ENCODE peak calls at places on chromosomes 2 and 18, in four cellular contexts. One of them, this sample, is unnamed.

GRCh38 chr2:182542501-182543258 is 115.8 kb upstream of the PDE1A start:
- DNase-seq in tibial nerve: no peak
- DNase-seq in HCT116: no peak
- DNase-seq in coronary artery: no peak
- DNase-seq in this sample: no peak

GRCh38 chr2:70767699-70768584 is at the start of gene ADD2:
- DNase-seq in tibial nerve: no peak
- DNase-seq in HCT116: no peak
- DNase-seq in coronary artery: no peak
- DNase-seq in this sample: no peak

GRCh38 chr2:241940329-241940728 is 70.8 kb downstream of the RTP5 start:
- DNase-seq in coronary artery: no peak
- DNase-seq in tibial nerve: no peak
- DNase-seq in HCT116: peak
- DNase-seq in this sample: no peak

GRCh38 chr2:26848336-26849055 is 564 bp downstream of the DPYSL5 start:
- DNase-seq in coronary artery: no peak
- DNase-seq in tibial nerve: no peak
- DNase-seq in HCT116: no peak
- DNase-seq in this sample: no peak

GRCh38 chr2:9326975-9327374 is 96.4 kb downstream of the ITGB1BP1 start:
- DNase-seq in coronary artery: no peak
- DNase-seq in tibial nerve: no peak
- DNase-seq in HCT116: no peak
- DNase-seq in this sample: no peak

GRCh38 chr18:40555914-40556313 is 1399.1 kb upstream of the PIK3C3 start:
- DNase-seq in coronary artery: no peak
- DNase-seq in HCT116: no peak
- DNase-seq in tibial nerve: no peak
- DNase-seq in this sample: no peak

GRCh38 chr18:61398961-61399632 is 65.9 kb downstream of the CDH20 start:
- DNase-seq in coronary artery: no peak
- DNase-seq in tibial nerve: no peak
- DNase-seq in HCT116: no peak
- DNase-seq in this sample: no peak

GRCh38 chr2:132911726-132912724 is 242.0 kb upstream of the LYPD1 start:
- DNase-seq in HCT116: no peak
- DNase-seq in coronary artery: no peak
- DNase-seq in tibial nerve: no peak
- DNase-seq in this sample: no peak

GRCh38 chr2:218992703-218993344 is 398 bp downstream of the CRYBA2 start:
- DNase-seq in HCT116: no peak
- DNase-seq in tibial nerve: no peak
- DNase-seq in coronary artery: no peak
- DNase-seq in this sample: no peak

GRCh38 chr2:232321156-232321816 is 57.3 kb upstream of the ALPP start:
- DNase-seq in HCT116: no peak
- DNase-seq in tibial nerve: no peak
- DNase-seq in coronary artery: peak
- DNase-seq in this sample: no peak

GRCh38 chr2:231037731-231038482 is 584 bp downstream of the C2orf72 start:
- DNase-seq in coronary artery: no peak
- DNase-seq in HCT116: no peak
- DNase-seq in tibial nerve: no peak
- DNase-seq in this sample: no peak

GRCh38 chr2:75429036-75429435 is 131.7 kb downstream of the EVA1A start:
- DNase-seq in coronary artery: no peak
- DNase-seq in tibial nerve: no peak
- DNase-seq in HCT116: no peak
- DNase-seq in this sample: peak

GRCh38 chr2:22487541-22487940 is 897.4 kb upstream of the KLHL29 start:
- DNase-seq in coronary artery: no peak
- DNase-seq in HCT116: no peak
- DNase-seq in tibial nerve: no peak
- DNase-seq in this sample: no peak

GRCh38 chr2:191790737-191791136 is 56.2 kb downstream of the CAVIN2 start:
- DNase-seq in tibial nerve: no peak
- DNase-seq in coronary artery: no peak
- DNase-seq in HCT116: no peak
- DNase-seq in this sample: no peak

GRCh38 chr2:144071461-144071860 is 448.5 kb downstream of the ZEB2 start:
- DNase-seq in tibial nerve: no peak
- DNase-seq in coronary artery: no peak
- DNase-seq in HCT116: no peak
- DNase-seq in this sample: peak
- TF ChIP-seq CTCF in tibial nerve: no peak
- TF ChIP-seq CTCF in coronary artery: no peak
- TF ChIP-seq CTCF in HCT116: no peak
- TF ChIP-seq CTCF in this sample: peak

GRCh38 chr2:187978341-187978740 is 313.3 kb upstream of the GULP1 start:
- DNase-seq in HCT116: no peak
- DNase-seq in coronary artery: no peak
- DNase-seq in tibial nerve: no peak
- DNase-seq in this sample: peak
- H3K4me3 ChIP-seq in HCT116: no peak
- H3K4me3 ChIP-seq in coronary artery: no peak
- H3K4me3 ChIP-seq in tibial nerve: no peak
- H3K4me3 ChIP-seq in this sample: no peak

GRCh38 chr2:36358317-36358659 is 2.7 kb downstream of the CRIM1 start:
- DNase-seq in coronary artery: no peak
- DNase-seq in tibial nerve: no peak
- DNase-seq in HCT116: no peak
- DNase-seq in this sample: no peak

GRCh38 chr2:36356199-36356989 is 816 bp downstream of the CRIM1 start:
- DNase-seq in coronary artery: peak
- DNase-seq in tibial nerve: peak
- DNase-seq in HCT116: no peak
- DNase-seq in this sample: no peak

GRCh38 chr2:36359006-36359580 is 3.5 kb downstream of the CRIM1 start:
- DNase-seq in HCT116: no peak
- DNase-seq in tibial nerve: no peak
- DNase-seq in coronary artery: no peak
- DNase-seq in this sample: no peak

GRCh38 chr2:36356990-36357505 is 1.5 kb downstream of the CRIM1 start:
- DNase-seq in coronary artery: no peak
- DNase-seq in HCT116: no peak
- DNase-seq in tibial nerve: no peak
- DNase-seq in this sample: no peak

GRCh38 chr2:36357506-36358316 is 2.1 kb downstream of the CRIM1 start:
- DNase-seq in coronary artery: peak
- DNase-seq in tibial nerve: no peak
- DNase-seq in HCT116: peak
- DNase-seq in this sample: no peak
- TF ChIP-seq CTCF in coronary artery: peak
- TF ChIP-seq CTCF in tibial nerve: peak
- TF ChIP-seq CTCF in HCT116: peak
- TF ChIP-seq CTCF in this sample: no peak

GRCh38 chr18:74110983-74111382 is 36.7 kb downstream of the FBXO15 start:
- DNase-seq in coronary artery: no peak
- DNase-seq in tibial nerve: no peak
- DNase-seq in HCT116: no peak
- DNase-seq in this sample: no peak

GRCh38 chr18:74113711-74114110 is 33.9 kb downstream of the FBXO15 start:
- DNase-seq in coronary artery: no peak
- DNase-seq in tibial nerve: no peak
- DNase-seq in HCT116: no peak
- DNase-seq in this sample: no peak

GRCh38 chr18:74114206-74114605 is 33.4 kb downstream of the FBXO15 start:
- DNase-seq in tibial nerve: no peak
- DNase-seq in HCT116: no peak
- DNase-seq in coronary artery: no peak
- DNase-seq in this sample: no peak

GRCh38 chr18:74115046-74115445 is 32.6 kb downstream of the FBXO15 start:
- DNase-seq in coronary artery: no peak
- DNase-seq in tibial nerve: no peak
- DNase-seq in HCT116: no peak
- DNase-seq in this sample: no peak

DNA sequence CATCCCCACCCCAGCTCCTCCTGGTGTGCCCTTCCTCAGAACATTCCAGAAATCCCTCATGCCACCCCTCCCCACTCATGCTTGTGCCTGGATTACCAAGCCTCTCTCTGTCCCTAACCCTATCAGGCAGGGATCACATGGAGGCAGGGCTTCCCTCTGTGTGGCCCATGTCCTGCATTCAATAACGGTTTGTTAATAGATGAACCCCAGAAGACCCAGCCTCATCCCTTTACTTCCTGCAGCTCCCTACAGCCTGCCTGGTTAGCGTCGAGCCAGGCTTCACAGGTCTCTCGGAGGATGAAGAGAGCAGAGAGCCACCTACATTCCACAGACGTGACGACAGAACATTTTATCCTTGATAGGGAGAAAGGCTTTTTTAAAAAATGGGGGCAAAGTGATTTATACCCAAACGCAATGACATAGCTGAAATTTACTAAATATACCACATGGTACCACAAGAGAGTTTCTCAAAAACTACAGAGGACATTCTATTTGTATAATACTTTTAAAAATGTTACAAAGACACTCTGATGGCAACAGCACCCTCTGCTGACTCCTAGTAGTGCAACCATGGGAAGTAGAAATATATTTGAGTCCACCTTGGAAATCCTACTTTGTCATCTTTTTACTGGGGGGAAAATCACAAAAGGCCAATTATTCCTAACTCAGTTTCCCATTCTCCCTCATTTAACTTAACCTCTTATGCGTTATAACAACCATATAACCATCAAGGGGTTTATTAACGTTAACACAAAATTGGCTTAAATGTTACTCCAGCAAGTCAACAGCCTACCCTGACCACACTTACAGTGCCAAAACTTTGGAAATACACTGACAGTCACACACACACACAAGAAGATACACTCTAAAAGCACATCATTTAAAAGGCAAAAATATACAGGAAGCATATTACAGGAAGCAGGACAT is 30.7 kb downstream of the FBXO15 start:
- DNase-seq in tibial nerve: no peak
- DNase-seq in HCT116: peak
- DNase-seq in coronary artery: no peak
- DNase-seq in this sample: peak
- H3K4me3 ChIP-seq in tibial nerve: no peak
- H3K4me3 ChIP-seq in HCT116: no peak
- H3K4me3 ChIP-seq in coronary artery: no peak
- H3K4me3 ChIP-seq in this sample: no peak

DNA sequence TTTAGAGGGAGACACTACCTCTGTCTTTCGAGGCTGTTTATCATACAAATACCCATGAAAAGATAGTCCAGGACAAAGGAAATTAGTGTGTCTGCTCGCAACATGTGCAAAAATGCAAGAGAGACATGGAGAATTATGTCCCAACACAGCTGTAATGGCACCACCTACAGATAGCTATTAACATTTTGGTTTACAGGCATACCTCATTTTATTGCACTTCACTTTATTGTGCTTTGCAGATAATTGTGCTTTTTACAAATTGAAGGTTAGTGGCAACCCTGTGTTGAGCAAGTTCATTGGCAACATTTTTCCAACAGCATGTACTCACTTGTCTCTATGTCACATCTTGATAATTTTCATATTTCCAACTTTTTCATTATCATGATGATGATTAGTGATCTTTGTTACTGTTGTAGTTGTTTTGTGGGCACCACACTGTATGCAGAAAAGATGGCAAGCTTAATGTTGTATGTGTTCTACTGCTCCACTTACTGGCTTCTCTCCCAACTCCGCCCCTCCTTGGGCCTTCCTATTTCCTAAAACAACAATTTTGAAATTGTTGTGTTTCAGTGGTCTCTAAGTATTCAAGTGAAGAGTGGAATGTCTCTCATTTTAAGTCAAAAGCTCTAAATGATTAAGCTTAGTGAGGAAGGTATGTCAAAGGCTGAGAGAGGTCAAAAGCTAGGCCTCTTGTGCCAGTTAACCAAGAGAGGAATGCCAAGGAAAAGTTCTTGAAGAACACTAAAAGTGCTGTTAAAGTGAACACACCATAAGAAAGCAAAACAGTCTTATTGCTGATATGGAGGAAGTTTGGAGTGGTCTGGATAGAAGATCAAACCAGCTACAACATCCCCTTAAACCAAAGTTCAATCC is 52.0 kb downstream of the ANKRD12 start:
- DNase-seq in coronary artery: no peak
- DNase-seq in HCT116: no peak
- DNase-seq in tibial nerve: no peak
- DNase-seq in this sample: no peak
- TF ChIP-seq CTCF in coronary artery: no peak
- TF ChIP-seq CTCF in HCT116: no peak
- TF ChIP-seq CTCF in tibial nerve: no peak
- TF ChIP-seq CTCF in this sample: peak

GRCh38 chr2:55093381-55093780 is 43.1 kb upstream of the RTN4 start:
- DNase-seq in HCT116: peak
- DNase-seq in coronary artery: no peak
- DNase-seq in tibial nerve: no peak
- DNase-seq in this sample: no peak
- H3K4me3 ChIP-seq in HCT116: no peak
- H3K4me3 ChIP-seq in coronary artery: no peak
- H3K4me3 ChIP-seq in tibial nerve: no peak
- H3K4me3 ChIP-seq in this sample: no peak

GRCh38 chr2:112768432-112768831 is 4.0 kb upstream of the CKAP2L start:
- DNase-seq in tibial nerve: no peak
- DNase-seq in HCT116: no peak
- DNase-seq in coronary artery: no peak
- DNase-seq in this sample: no peak
- TF ChIP-seq CTCF in tibial nerve: no peak
- TF ChIP-seq CTCF in HCT116: peak
- TF ChIP-seq CTCF in coronary artery: no peak
- TF ChIP-seq CTCF in this sample: no peak

GRCh38 chr18:22332590-22332989 is 85.1 kb downstream of the CTAGE1 start:
- DNase-seq in tibial nerve: no peak
- DNase-seq in HCT116: no peak
- DNase-seq in coronary artery: no peak
- DNase-seq in this sample: no peak

GRCh38 chr18:22337311-22337710 is 80.4 kb downstream of the CTAGE1 start:
- DNase-seq in coronary artery: no peak
- DNase-seq in HCT116: no peak
- DNase-seq in tibial nerve: no peak
- DNase-seq in this sample: no peak

GRCh38 chr18:22337878-22338277 is 79.8 kb downstream of the CTAGE1 start:
- DNase-seq in HCT116: no peak
- DNase-seq in coronary artery: no peak
- DNase-seq in tibial nerve: no peak
- DNase-seq in this sample: no peak

GRCh38 chr18:22336406-22336805 is 81.3 kb downstream of the CTAGE1 start:
- DNase-seq in tibial nerve: no peak
- DNase-seq in coronary artery: no peak
- DNase-seq in HCT116: no peak
- DNase-seq in this sample: no peak

DNA sequence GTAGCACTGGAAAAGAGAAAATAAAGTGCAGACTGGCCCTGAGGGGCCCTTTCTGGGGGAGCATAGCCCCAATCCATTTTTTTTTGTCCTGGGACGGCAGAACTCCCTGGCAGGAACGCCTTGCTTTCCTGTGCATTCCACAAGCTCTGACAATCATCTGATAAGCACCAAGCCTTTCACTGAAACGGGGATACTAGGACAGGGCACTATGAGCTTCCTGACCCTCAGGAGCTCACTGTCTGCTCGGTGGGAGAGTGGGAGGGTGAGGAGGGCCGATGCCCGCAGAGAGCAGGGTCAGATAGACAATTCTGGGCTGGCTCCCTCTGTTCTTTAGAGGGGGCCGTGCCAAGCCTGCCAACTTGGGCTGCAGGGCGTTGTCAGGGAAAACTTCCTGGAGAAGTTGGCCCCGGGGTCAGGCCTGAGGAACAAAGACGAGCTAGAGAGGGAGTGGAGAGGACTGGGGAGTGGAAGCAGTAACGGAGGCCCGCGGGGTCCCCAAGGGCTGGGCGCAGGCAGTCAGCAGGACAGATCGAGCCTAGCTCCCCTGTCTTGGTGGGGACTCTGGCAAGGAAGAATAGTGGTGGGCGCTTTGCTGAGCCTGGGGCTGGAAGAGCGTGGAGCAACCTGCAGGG is 82.0 kb downstream of the CTAGE1 start:
- DNase-seq in HCT116: no peak
- DNase-seq in coronary artery: no peak
- DNase-seq in tibial nerve: no peak
- DNase-seq in this sample: no peak
- H3K4me3 ChIP-seq in HCT116: no peak
- H3K4me3 ChIP-seq in coronary artery: peak
- H3K4me3 ChIP-seq in tibial nerve: no peak
- H3K4me3 ChIP-seq in this sample: no peak

This sample was measured in LNCaP clone FGC.